ENCODE peak calls at places on chromosomes 3 and 15, in nine cellular contexts. H is activated naive CD8-positive, alpha-beta T cell treated with anti-CD3 and anti-CD28 coated beads, Interleukin-2, amount 50 U/mL, for 24 hours; A is sciatic nerve; M is psoas muscle; N is NCI-H1092; W is activated B cell treated with CpG ODN at 0.5 μM for 24 hours; U is fibroblast of lung; K is activated CD4-positive, alpha-beta T cell treated with anti-CD3 and anti-CD28 coated beads, Interleukin-2, amount 50 U/mL, for 24 hours; Q is coronary artery. T is an unnamed sample.

GRCh38 chr15:66878761-66879160 is 176.7 kb downstream of the SMAD6 start:
- DNase-seq in H (no peak), A (no peak), M (no peak), N (peak), W (no peak), U (no peak), K (no peak), Q (peak), T (no peak)

GRCh38 chr3:39434574-39434973 is 28.1 kb downstream of the RPSA start:
- DNase-seq in H (no peak), A (no peak), M (no peak), N (no peak), W (no peak), U (peak), K (no peak), Q (no peak), T (no peak)

GRCh38 chr3:65963787-65964707 is 74.7 kb downstream of the MAGI1 start:
- DNase-seq in H (peak), A (no peak), M (no peak), N (no peak), W (no peak), U (peak), K (no peak), Q (no peak), T (no peak)

GRCh38 chr15:76107169-76107568 is 47.4 kb downstream of the TMEM266 start:
- DNase-seq in H (no peak), A (no peak), M (peak), N (no peak), W (no peak), U (no peak), K (no peak), Q (no peak), T (no peak)

GRCh38 chr15:67098768-67099282 is 33.4 kb downstream of the SMAD3 start:
- DNase-seq in H (no peak), A (no peak), M (no peak), N (no peak), W (no peak), U (no peak), K (no peak), Q (no peak), T (no peak)

GRCh38 chr3:125043599-125044151 is 12.1 kb downstream of the HEG1 start:
- DNase-seq in H (no peak), A (no peak), M (peak), N (no peak), W (no peak), U (no peak), K (no peak), Q (peak), T (no peak)

GRCh38 chr3:27632431-27633223 is 89.5 kb downstream of the EOMES start:
- DNase-seq in H (peak), A (peak), M (peak), N (peak), W (peak), U (peak), K (peak), Q (peak), T (no peak)

GRCh38 chr3:55801068-55801467 is 314.0 kb upstream of the WNT5A start:
- DNase-seq in H (no peak), A (no peak), M (no peak), N (no peak), W (no peak), U (no peak), K (no peak), Q (no peak), T (no peak)

GRCh38 chr3:118882353-118882947 is 152.2 kb downstream of the IGSF11 start:
- DNase-seq in H (peak), A (peak), M (peak), N (peak), W (no peak), U (peak), K (peak), Q (no peak), T (peak)

GRCh38 chr15:39453500-39454073 is 127.3 kb upstream of the THBS1 start:
- DNase-seq in H (no peak), A (no peak), M (no peak), N (no peak), W (no peak), U (no peak), K (no peak), Q (no peak), T (no peak)

GRCh38 chr3:108512671-108513070 is 2.3 kb upstream of the MYH15 start:
- DNase-seq in H (no peak), A (no peak), M (no peak), N (no peak), W (no peak), U (no peak), K (no peak), Q (no peak), T (no peak)

GRCh38 chr15:66859688-66860253 is 157.7 kb downstream of the SMAD6 start:
- DNase-seq in H (no peak), A (no peak), M (no peak), N (no peak), W (no peak), U (no peak), K (no peak), Q (peak), T (no peak)

GRCh38 chr15:82031871-82032270 is 13.9 kb downstream of the MEX3B start:
- DNase-seq in H (no peak), A (no peak), M (no peak), N (no peak), W (no peak), U (no peak), K (no peak), Q (no peak), T (no peak)

GRCh38 chr3:146403792-146404191 is 65.6 kb downstream of the PLSCR2 start:
- DNase-seq in H (no peak), A (no peak), M (no peak), N (no peak), W (no peak), U (no peak), K (no peak), Q (no peak), T (no peak)

GRCh38 chr3:13028010-13028821 is 45.0 kb downstream of the IQSEC1 start:
- DNase-seq in H (no peak), A (no peak), M (no peak), N (no peak), W (no peak), U (no peak), K (no peak), Q (no peak), T (no peak)

GRCh38 chr15:68230157-68231100 is 901 bp upstream of the CLN6 start:
- DNase-seq in H (no peak), A (no peak), M (no peak), N (no peak), W (no peak), U (no peak), K (no peak), Q (no peak), T (no peak)

GRCh38 chr15:82159922-82160321 is 102.6 kb downstream of the EFL1 start:
- DNase-seq in H (no peak), A (no peak), M (peak), N (no peak), W (no peak), U (peak), K (no peak), Q (no peak), T (no peak)

GRCh38 chr3:69236808-69237707 is 114.7 kb upstream of the LMOD3 start:
- DNase-seq in H (no peak), A (no peak), M (no peak), N (no peak), W (no peak), U (no peak), K (no peak), Q (no peak), T (no peak)

GRCh38 chr3:172653004-172653403 is 57.9 kb downstream of the NCEH1 start:
- DNase-seq in H (no peak), A (no peak), M (no peak), N (no peak), W (no peak), U (no peak), K (no peak), Q (no peak), T (no peak)

GRCh38 chr3:117885046-117885445 is 1149.6 kb downstream of the IGSF11 start:
- DNase-seq in H (no peak), A (no peak), M (no peak), N (no peak), W (no peak), U (peak), K (no peak), Q (no peak), T (no peak)